ENCODE peak calls at places on chromosomes 5 and 9, in four cellular contexts. One of them, this sample, is unnamed.

GRCh38 chr9:132249123-132249522 is 87.3 kb downstream of the NTNG2 start:
- DNase-seq in WTC11: no peak
- DNase-seq in AG04449: no peak
- DNase-seq in cardiac fibroblast: no peak
- DNase-seq in this sample: no peak

GRCh38 chr9:72457366-72457765 is 64.0 kb upstream of the TMC1 start:
- DNase-seq in AG04449: no peak
- DNase-seq in WTC11: no peak
- DNase-seq in cardiac fibroblast: no peak
- DNase-seq in this sample: no peak

GRCh38 chr9:121674952-121675351 is 23.5 kb downstream of the DAB2IP start:
- DNase-seq in cardiac fibroblast: peak; percentile 38
- DNase-seq in AG04449: no peak
- DNase-seq in WTC11: no peak
- DNase-seq in this sample: no peak

GRCh38 chr5:79746645-79747044 is 57.0 kb downstream of the CMYA5 start:
- DNase-seq in WTC11: no peak
- DNase-seq in AG04449: no peak
- DNase-seq in cardiac fibroblast: no peak
- DNase-seq in this sample: no peak

GRCh38 chr5:78162253-78162862 is 132.1 kb downstream of the AP3B1 start:
- DNase-seq in cardiac fibroblast: peak; percentile 64
- DNase-seq in AG04449: no peak
- DNase-seq in WTC11: no peak
- DNase-seq in this sample: no peak

GRCh38 chr5:176410486-176411180 is 5.7 kb downstream of the CLTB start:
- DNase-seq in AG04449: no peak
- DNase-seq in cardiac fibroblast: no peak
- DNase-seq in WTC11: no peak
- DNase-seq in this sample: no peak

GRCh38 chr5:154782812-154783592 is 27.8 kb downstream of the LARP1 start:
- DNase-seq in cardiac fibroblast: no peak
- DNase-seq in WTC11: no peak
- DNase-seq in AG04449: no peak
- DNase-seq in this sample: no peak

GRCh38 chr9:9078301-9078700 is 1278.7 kb upstream of the DMAC1 start:
- DNase-seq in WTC11: no peak
- DNase-seq in AG04449: no peak
- DNase-seq in cardiac fibroblast: no peak
- DNase-seq in this sample: no peak

GRCh38 chr5:79474416-79475173 is 39.3 kb downstream of the HOMER1 start:
- DNase-seq in cardiac fibroblast: no peak
- DNase-seq in WTC11: no peak
- DNase-seq in AG04449: no peak
- DNase-seq in this sample: no peak

GRCh38 chr5:55601209-55601618 is 66.5 kb upstream of the PLPP1 start:
- DNase-seq in WTC11: no peak
- DNase-seq in AG04449: no peak
- DNase-seq in cardiac fibroblast: peak; percentile 92
- DNase-seq in this sample: no peak

GRCh38 chr5:132456553-132457361 is 33.8 kb downstream of the IRF1 start:
- DNase-seq in WTC11: no peak
- DNase-seq in AG04449: no peak
- DNase-seq in cardiac fibroblast: peak; percentile 74
- DNase-seq in this sample: no peak

GRCh38 chr5:114249838-114250237 is 112.0 kb upstream of the KCNN2 start:
- DNase-seq in AG04449: peak; percentile 92
- DNase-seq in WTC11: no peak
- DNase-seq in cardiac fibroblast: no peak
- DNase-seq in this sample: no peak

GRCh38 chr5:350355-350754 is 28.8 kb downstream of the AHRR start:
- DNase-seq in cardiac fibroblast: no peak
- DNase-seq in WTC11: peak; percentile 85
- DNase-seq in AG04449: no peak
- DNase-seq in this sample: no peak

GRCh38 chr5:51669095-51669494 is 285.8 kb downstream of the ISL1 start:
- DNase-seq in AG04449: no peak
- DNase-seq in WTC11: no peak
- DNase-seq in cardiac fibroblast: no peak
- DNase-seq in this sample: no peak

GRCh38 chr9:117160254-117160653 is 254.6 kb downstream of the ASTN2 start:
- DNase-seq in cardiac fibroblast: peak; percentile 2
- DNase-seq in WTC11: no peak
- DNase-seq in AG04449: no peak
- DNase-seq in this sample: no peak

GRCh38 chr9:88746029-88746743 is 211.2 kb downstream of the NXNL2 start:
- DNase-seq in AG04449: peak; percentile 68
- DNase-seq in cardiac fibroblast: peak; percentile 95
- DNase-seq in WTC11: no peak
- DNase-seq in this sample: no peak

GRCh38 chr5:100668511-100668910 is 133.3 kb downstream of the FAM174A start:
- DNase-seq in WTC11: no peak
- DNase-seq in cardiac fibroblast: peak; percentile 62
- DNase-seq in AG04449: no peak
- DNase-seq in this sample: no peak

GRCh38 chr5:73448451-73449136 is at the start of gene FOXD1:
- DNase-seq in AG04449: peak; percentile 91
- DNase-seq in cardiac fibroblast: peak; percentile 89
- DNase-seq in WTC11: peak; percentile 85
- DNase-seq in this sample: peak; percentile 84

GRCh38 chr5:64632251-64632650 is 58.1 kb upstream of the SHISAL2B start:
- DNase-seq in AG04449: no peak
- DNase-seq in cardiac fibroblast: peak; percentile 19
- DNase-seq in WTC11: no peak
- DNase-seq in this sample: no peak

GRCh38 chr9:95511232-95511951 is 5.4 kb downstream of the PTCH1 start:
- DNase-seq in AG04449: no peak
- DNase-seq in cardiac fibroblast: peak; percentile 74
- DNase-seq in WTC11: peak; percentile 83
- DNase-seq in this sample: no peak

GRCh38 chr9:1637401-1637800 is 377.7 kb upstream of the SMARCA2 start:
- DNase-seq in cardiac fibroblast: no peak
- DNase-seq in WTC11: peak; percentile 14
- DNase-seq in AG04449: no peak
- DNase-seq in this sample: no peak

GRCh38 chr9:14326264-14326826 is 12.4 kb upstream of the NFIB start:
- DNase-seq in WTC11: no peak
- DNase-seq in AG04449: no peak
- DNase-seq in cardiac fibroblast: peak; percentile 79
- DNase-seq in this sample: no peak

GRCh38 chr9:88535226-88535931 is 401 bp downstream of the NXNL2 start:
- DNase-seq in AG04449: no peak
- DNase-seq in cardiac fibroblast: no peak
- DNase-seq in WTC11: peak; percentile 55
- DNase-seq in this sample: peak; percentile 54

GRCh38 chr9:108186996-108187395 is 668.8 kb downstream of the ACTL7B start:
- DNase-seq in AG04449: no peak
- DNase-seq in WTC11: no peak
- DNase-seq in cardiac fibroblast: peak; percentile 23
- DNase-seq in this sample: no peak

GRCh38 chr5:36305571-36306326 is 4.0 kb upstream of the RANBP3L start:
- DNase-seq in WTC11: peak; percentile 32
- DNase-seq in cardiac fibroblast: peak; percentile 75
- DNase-seq in AG04449: no peak
- DNase-seq in this sample: peak; percentile 39

GRCh38 chr5:96718635-96719077 is 56.5 kb downstream of the CAST start:
- DNase-seq in cardiac fibroblast: no peak
- DNase-seq in AG04449: no peak
- DNase-seq in WTC11: no peak
- DNase-seq in this sample: no peak

GRCh38 chr5:45162974-45163373 is 354.2 kb downstream of the MRPS30 start:
- DNase-seq in AG04449: no peak
- DNase-seq in cardiac fibroblast: no peak
- DNase-seq in WTC11: no peak
- DNase-seq in this sample: no peak

GRCh38 chr5:125595095-125595494 is 828.1 kb upstream of the GRAMD2B start:
- DNase-seq in WTC11: no peak
- DNase-seq in cardiac fibroblast: peak; percentile 89
- DNase-seq in AG04449: no peak
- DNase-seq in this sample: no peak

GRCh38 chr9:1049641-1050040 is 516 bp upstream of the DMRT2 start:
- DNase-seq in cardiac fibroblast: no peak
- DNase-seq in WTC11: no peak
- DNase-seq in AG04449: no peak
- DNase-seq in this sample: no peak

GRCh38 chr5:150322202-150322601 is 19.5 kb upstream of the ARSI start:
- DNase-seq in AG04449: no peak
- DNase-seq in cardiac fibroblast: peak; percentile 71
- DNase-seq in WTC11: no peak
- DNase-seq in this sample: no peak

GRCh38 chr5:54362992-54363630 is 52.7 kb upstream of the ARL15 start:
- DNase-seq in WTC11: no peak
- DNase-seq in cardiac fibroblast: no peak
- DNase-seq in AG04449: no peak
- DNase-seq in this sample: no peak

GRCh38 chr9:129494113-129494789 is 126.7 kb downstream of the C9orf50 start:
- DNase-seq in cardiac fibroblast: no peak
- DNase-seq in WTC11: no peak
- DNase-seq in AG04449: no peak
- DNase-seq in this sample: no peak

GRCh38 chr5:172559004-172559932 is 81.8 kb upstream of the NEURL1B start:
- DNase-seq in AG04449: peak; percentile 28
- DNase-seq in WTC11: no peak
- DNase-seq in cardiac fibroblast: peak; percentile 97
- DNase-seq in this sample: no peak

GRCh38 chr9:100408541-100409175 is 18.3 kb upstream of the MSANTD3 start:
- DNase-seq in cardiac fibroblast: no peak
- DNase-seq in AG04449: no peak
- DNase-seq in WTC11: no peak
- DNase-seq in this sample: peak; percentile 17

GRCh38 chr9:89410709-89411111 is 87.2 kb downstream of the SEMA4D start:
- DNase-seq in WTC11: no peak
- DNase-seq in cardiac fibroblast: no peak
- DNase-seq in AG04449: no peak
- DNase-seq in this sample: no peak

GRCh38 chr9:15272377-15272928 is 34.6 kb downstream of the TTC39B start:
- DNase-seq in cardiac fibroblast: no peak
- DNase-seq in WTC11: no peak
- DNase-seq in AG04449: no peak
- DNase-seq in this sample: no peak

GRCh38 chr9:35070823-35071813 is 1.3 kb downstream of the VCP start:
- DNase-seq in WTC11: no peak
- DNase-seq in AG04449: no peak
- DNase-seq in cardiac fibroblast: peak; percentile 62
- DNase-seq in this sample: no peak

GRCh38 chr9:106156462-106156861 is 462.1 kb downstream of the TMEM38B start:
- DNase-seq in WTC11: no peak
- DNase-seq in AG04449: no peak
- DNase-seq in cardiac fibroblast: no peak
- DNase-seq in this sample: no peak

GRCh38 chr9:14193338-14193980 is 120.5 kb downstream of the NFIB start:
- DNase-seq in AG04449: no peak
- DNase-seq in WTC11: no peak
- DNase-seq in cardiac fibroblast: peak; percentile 73
- DNase-seq in this sample: no peak

GRCh38 chr9:91768977-91769916 is 180.8 kb downstream of the ROR2 start:
- DNase-seq in AG04449: no peak
- DNase-seq in WTC11: no peak
- DNase-seq in cardiac fibroblast: no peak
- DNase-seq in this sample: no peak

GRCh38 chr9:91771864-91772263 is 178.2 kb downstream of the ROR2 start:
- DNase-seq in AG04449: no peak
- DNase-seq in cardiac fibroblast: no peak
- DNase-seq in WTC11: no peak
- DNase-seq in this sample: no peak

GRCh38 chr9:91773166-91773565 is 176.9 kb downstream of the ROR2 start:
- DNase-seq in AG04449: no peak
- DNase-seq in cardiac fibroblast: no peak
- DNase-seq in WTC11: no peak
- DNase-seq in this sample: no peak

GRCh38 chr9:91770229-91770628 is 179.8 kb downstream of the ROR2 start:
- DNase-seq in cardiac fibroblast: no peak
- DNase-seq in AG04449: no peak
- DNase-seq in WTC11: no peak
- DNase-seq in this sample: no peak

GRCh38 chr9:91771027-91771426 is 179.0 kb downstream of the ROR2 start:
- DNase-seq in WTC11: peak; percentile 38
- DNase-seq in cardiac fibroblast: peak; percentile 79
- DNase-seq in AG04449: peak; percentile 86
- DNase-seq in this sample: peak; percentile 67
- TF ChIP-seq CTCF in WTC11: no peak
- TF ChIP-seq CTCF in cardiac fibroblast: peak; percentile 32
- TF ChIP-seq CTCF in AG04449: peak; percentile 71
- TF ChIP-seq CTCF in this sample: no peak

GRCh38 chr9:110110154-110110553 is 97.8 kb downstream of the C9orf152 start:
- DNase-seq in WTC11: no peak
- DNase-seq in AG04449: no peak
- DNase-seq in cardiac fibroblast: no peak
- DNase-seq in this sample: no peak
- TF ChIP-seq CTCF in WTC11: no peak
- TF ChIP-seq CTCF in AG04449: no peak
- TF ChIP-seq CTCF in cardiac fibroblast: no peak
- TF ChIP-seq CTCF in this sample: no peak

DNA sequence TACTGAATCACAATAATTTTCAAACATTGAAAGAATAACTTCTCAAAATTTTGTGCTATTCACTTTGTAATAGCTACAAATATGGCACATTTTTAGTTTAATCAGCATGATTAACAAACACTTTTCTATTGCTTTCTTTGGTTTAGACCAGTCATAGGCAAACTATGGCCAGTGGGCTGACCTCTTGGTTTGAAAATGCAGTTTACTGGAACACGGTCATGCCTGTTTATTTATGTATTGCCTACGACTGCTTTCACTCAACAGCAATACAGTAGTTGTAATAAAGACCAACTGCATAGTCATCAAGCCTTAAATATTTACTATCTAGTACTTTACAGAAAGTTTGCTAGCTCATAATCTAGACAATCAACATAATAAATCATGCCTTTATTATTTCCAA is 810.8 kb downstream of the TLE1 start:
- DNase-seq in WTC11: no peak
- DNase-seq in cardiac fibroblast: peak; percentile 54
- DNase-seq in AG04449: no peak
- DNase-seq in this sample: no peak
- TF ChIP-seq CTCF in WTC11: no peak
- TF ChIP-seq CTCF in cardiac fibroblast: no peak
- TF ChIP-seq CTCF in AG04449: no peak
- TF ChIP-seq CTCF in this sample: no peak

GRCh38 chr9:128382261-128382660 is 11.1 kb downstream of the URM1 start:
- DNase-seq in WTC11: no peak
- DNase-seq in AG04449: no peak
- DNase-seq in cardiac fibroblast: no peak
- DNase-seq in this sample: no peak
- TF ChIP-seq CTCF in WTC11: no peak
- TF ChIP-seq CTCF in AG04449: no peak
- TF ChIP-seq CTCF in cardiac fibroblast: no peak
- TF ChIP-seq CTCF in this sample: no peak